ENCODE peak calls at places on chromosome 19, in seven cellular contexts. One of them, this sample, is unnamed.

GRCh38 chr19:37942516-37942902 is 35.5 kb downstream of the SIPA1L3 start:
- DNase-seq in HCT116: no peak
- DNase-seq in SK-N-SH: no peak
- DNase-seq in H1: no peak
- DNase-seq in HepG2: no peak
- DNase-seq in K562: no peak
- DNase-seq in GM12878: no peak
- DNase-seq in this sample: no peak

GRCh38 chr19:58021541-58022282 is 12.1 kb upstream of the ZSCAN1 start:
- DNase-seq in HCT116: no peak
- DNase-seq in SK-N-SH: peak; percentile 81
- DNase-seq in H1: peak; percentile 72
- DNase-seq in HepG2: peak; percentile 53
- DNase-seq in K562: peak; percentile 37
- DNase-seq in GM12878: no peak
- DNase-seq in this sample: peak; percentile 82

GRCh38 chr19:35080613-35081170 is 34.9 kb upstream of the FXYD3 start:
- DNase-seq in HCT116: no peak
- DNase-seq in SK-N-SH: no peak
- DNase-seq in H1: no peak
- DNase-seq in HepG2: no peak
- DNase-seq in K562: no peak
- DNase-seq in GM12878: no peak
- DNase-seq in this sample: peak; percentile 51

GRCh38 chr19:6250909-6251308 is 28.9 kb downstream of the MLLT1 start:
- DNase-seq in HCT116: no peak
- DNase-seq in SK-N-SH: no peak
- DNase-seq in H1: no peak
- DNase-seq in HepG2: no peak
- DNase-seq in K562: no peak
- DNase-seq in GM12878: no peak
- DNase-seq in this sample: no peak

GRCh38 chr19:39531834-39532232 is 819 bp downstream of the EID2B start:
- DNase-seq in HCT116: no peak
- DNase-seq in SK-N-SH: no peak
- DNase-seq in H1: no peak
- DNase-seq in HepG2: no peak
- DNase-seq in K562: peak; percentile 39
- DNase-seq in GM12878: no peak
- DNase-seq in this sample: no peak

GRCh38 chr19:37991176-37991835 is 84.3 kb downstream of the SIPA1L3 start:
- DNase-seq in HCT116: no peak
- DNase-seq in SK-N-SH: no peak
- DNase-seq in H1: no peak
- DNase-seq in HepG2: no peak
- DNase-seq in K562: no peak
- DNase-seq in GM12878: no peak
- DNase-seq in this sample: no peak

GRCh38 chr19:41264581-41265375 is 606 bp downstream of the HNRNPUL1 start:
- DNase-seq in HCT116: no peak
- DNase-seq in SK-N-SH: peak; percentile 67
- DNase-seq in H1: no peak
- DNase-seq in HepG2: peak; percentile 46
- DNase-seq in K562: peak; percentile 72
- DNase-seq in GM12878: no peak
- DNase-seq in this sample: no peak

GRCh38 chr19:42066075-42066754 is 3.8 kb downstream of the GRIK5 start:
- DNase-seq in HCT116: no peak
- DNase-seq in SK-N-SH: peak; percentile 97
- DNase-seq in H1: peak; percentile 54
- DNase-seq in HepG2: no peak
- DNase-seq in K562: peak; percentile 57
- DNase-seq in GM12878: no peak
- DNase-seq in this sample: peak; percentile 21

GRCh38 chr19:6071103-6071485 is 39.2 kb downstream of the RFX2 start:
- DNase-seq in HCT116: no peak
- DNase-seq in SK-N-SH: no peak
- DNase-seq in H1: no peak
- DNase-seq in HepG2: no peak
- DNase-seq in K562: no peak
- DNase-seq in GM12878: no peak
- DNase-seq in this sample: no peak

GRCh38 chr19:8208119-8208709 is 956 bp upstream of the CERS4 start:
- DNase-seq in HCT116: no peak
- DNase-seq in SK-N-SH: peak; percentile 62
- DNase-seq in H1: peak; percentile 63
- DNase-seq in HepG2: no peak
- DNase-seq in K562: no peak
- DNase-seq in GM12878: no peak
- DNase-seq in this sample: no peak

GRCh38 chr19:38734426-38735256 is 9.6 kb downstream of the CAPN12 start:
- DNase-seq in HCT116: no peak
- DNase-seq in SK-N-SH: no peak
- DNase-seq in H1: no peak
- DNase-seq in HepG2: no peak
- DNase-seq in K562: peak; percentile 29
- DNase-seq in GM12878: peak; percentile 25
- DNase-seq in this sample: peak; percentile 50

GRCh38 chr19:16386619-16387240 is 62.1 kb downstream of the KLF2 start:
- DNase-seq in HCT116: peak; percentile 27
- DNase-seq in SK-N-SH: peak; percentile 75
- DNase-seq in H1: no peak
- DNase-seq in HepG2: peak; percentile 32
- DNase-seq in K562: peak; percentile 60
- DNase-seq in GM12878: no peak
- DNase-seq in this sample: peak; percentile 49

GRCh38 chr19:55585658-55586339 is 5.2 kb upstream of the ZNF579 start:
- DNase-seq in HCT116: no peak
- DNase-seq in SK-N-SH: peak; percentile 93
- DNase-seq in H1: peak; percentile 92
- DNase-seq in HepG2: peak; percentile 76
- DNase-seq in K562: no peak
- DNase-seq in GM12878: no peak
- DNase-seq in this sample: no peak

GRCh38 chr19:611506-611869 is 21.8 kb downstream of the HCN2 start:
- DNase-seq in HCT116: no peak
- DNase-seq in SK-N-SH: no peak
- DNase-seq in H1: no peak
- DNase-seq in HepG2: no peak
- DNase-seq in K562: no peak
- DNase-seq in GM12878: no peak
- DNase-seq in this sample: no peak

GRCh38 chr19:4310247-4311121 is 6.1 kb downstream of the FSD1 start:
- DNase-seq in HCT116: peak; percentile 57
- DNase-seq in SK-N-SH: peak; percentile 88
- DNase-seq in H1: peak; percentile 84
- DNase-seq in HepG2: peak; percentile 94
- DNase-seq in K562: peak; percentile 90
- DNase-seq in GM12878: no peak
- DNase-seq in this sample: peak; percentile 97

GRCh38 chr19:310781-311496 is 19.7 kb upstream of the PLPP2 start:
- DNase-seq in HCT116: no peak
- DNase-seq in SK-N-SH: peak; percentile 15
- DNase-seq in H1: no peak
- DNase-seq in HepG2: no peak
- DNase-seq in K562: no peak
- DNase-seq in GM12878: no peak
- DNase-seq in this sample: no peak

GRCh38 chr19:46466536-46467199 is 4.7 kb downstream of the PNMA8A start:
- DNase-seq in HCT116: no peak
- DNase-seq in SK-N-SH: no peak
- DNase-seq in H1: no peak
- DNase-seq in HepG2: no peak
- DNase-seq in K562: no peak
- DNase-seq in GM12878: peak; percentile 55
- DNase-seq in this sample: no peak

GRCh38 chr19:30363073-30363472 is 9.1 kb upstream of the ZNF536 start:
- DNase-seq in HCT116: no peak
- DNase-seq in SK-N-SH: no peak
- DNase-seq in H1: no peak
- DNase-seq in HepG2: no peak
- DNase-seq in K562: no peak
- DNase-seq in GM12878: no peak
- DNase-seq in this sample: no peak

GRCh38 chr19:51372649-51373504 is at the start of gene NKG7:
- DNase-seq in HCT116: no peak
- DNase-seq in SK-N-SH: no peak
- DNase-seq in H1: no peak
- DNase-seq in HepG2: no peak
- DNase-seq in K562: peak; percentile 56
- DNase-seq in GM12878: peak; percentile 68
- DNase-seq in this sample: no peak

GRCh38 chr19:55173717-55174409 is 6.2 kb downstream of the SYT5 start:
- DNase-seq in HCT116: peak; percentile 75
- DNase-seq in SK-N-SH: peak; percentile 74
- DNase-seq in H1: peak; percentile 99
- DNase-seq in HepG2: peak; percentile 39
- DNase-seq in K562: peak; percentile 94
- DNase-seq in GM12878: no peak
- DNase-seq in this sample: peak; percentile 87

GRCh38 chr19:29259153-29259552 is 46.2 kb upstream of the UQCRFS1 start:
- DNase-seq in HCT116: no peak
- DNase-seq in SK-N-SH: no peak
- DNase-seq in H1: no peak
- DNase-seq in HepG2: no peak
- DNase-seq in K562: peak; percentile 39
- DNase-seq in GM12878: no peak
- DNase-seq in this sample: no peak

GRCh38 chr19:42176990-42177685 is 40.3 kb downstream of the DEDD2 start:
- DNase-seq in HCT116: peak; percentile 18
- DNase-seq in SK-N-SH: peak; percentile 91
- DNase-seq in H1: peak; percentile 87
- DNase-seq in HepG2: peak; percentile 9
- DNase-seq in K562: peak; percentile 70
- DNase-seq in GM12878: no peak
- DNase-seq in this sample: peak; percentile 67

DNA sequence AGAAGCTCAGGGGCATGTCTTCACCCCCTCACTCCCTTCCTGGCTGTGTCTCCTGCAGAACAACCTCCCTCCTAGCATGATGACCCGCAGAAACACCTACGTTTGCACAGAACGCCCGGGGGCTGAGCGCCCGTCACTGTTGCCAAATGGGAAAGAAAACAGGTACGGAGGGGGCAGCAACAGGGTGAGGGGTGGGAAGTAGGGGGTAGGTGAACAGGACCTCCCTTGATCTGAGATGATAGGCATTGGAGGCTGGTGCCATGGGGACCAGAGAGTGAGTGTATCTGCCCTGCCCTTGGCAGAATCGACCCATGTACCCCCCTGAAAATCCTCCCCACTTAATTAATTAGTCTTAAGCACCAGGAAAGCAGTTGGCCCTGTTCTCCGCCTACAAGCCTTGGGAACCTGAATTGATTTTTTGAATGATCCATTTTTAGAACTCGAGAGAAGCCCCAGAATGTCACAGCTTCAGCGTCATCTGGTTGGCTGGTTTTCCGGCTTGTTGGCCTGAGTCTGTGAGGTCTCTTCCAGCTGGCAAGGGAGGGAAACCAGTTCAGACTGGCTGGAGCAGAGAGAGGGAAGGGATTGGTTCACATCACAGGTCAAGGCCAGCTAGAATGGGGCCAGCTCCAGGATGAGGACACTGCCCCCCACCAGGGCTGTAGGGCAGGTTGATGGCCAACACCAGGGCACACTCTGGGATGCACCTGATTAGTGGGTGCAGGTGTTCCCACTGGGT is 28.2 kb downstream of the CKM start:
- DNase-seq in HCT116: no peak
- DNase-seq in SK-N-SH: no peak
- DNase-seq in H1: no peak
- DNase-seq in HepG2: no peak
- DNase-seq in K562: no peak
- DNase-seq in GM12878: no peak
- DNase-seq in this sample: no peak
- TF ChIP-seq JUND in HCT116: no peak
- TF ChIP-seq JUND in SK-N-SH: no peak
- TF ChIP-seq JUND in H1: no peak
- TF ChIP-seq JUND in HepG2: no peak
- TF ChIP-seq JUND in K562: no peak
- TF ChIP-seq JUND in GM12878: no peak
- TF ChIP-seq JUND in this sample: no peak

DNA sequence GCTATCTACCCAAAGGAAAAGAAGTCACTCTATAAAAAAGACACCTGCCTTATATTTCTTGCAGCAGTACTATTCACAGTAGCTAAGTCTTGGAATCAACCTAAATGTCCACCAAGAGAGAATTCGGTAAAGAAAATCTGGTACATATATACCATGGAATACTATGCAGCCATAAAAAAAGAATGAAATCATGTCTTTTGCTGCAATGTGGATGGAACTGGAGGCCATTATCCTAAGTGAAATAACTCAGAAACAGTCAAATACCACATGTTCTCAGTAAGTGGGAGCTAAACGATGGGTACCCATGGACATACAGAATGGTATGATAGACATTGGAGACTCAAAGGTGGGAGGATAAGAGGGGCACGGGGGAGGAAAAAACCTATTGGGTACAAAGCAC is 82.5 kb upstream of the KCTD15 start:
- DNase-seq in HCT116: no peak
- DNase-seq in SK-N-SH: no peak
- DNase-seq in H1: no peak
- DNase-seq in HepG2: no peak
- DNase-seq in K562: no peak
- DNase-seq in GM12878: no peak
- DNase-seq in this sample: no peak
- TF ChIP-seq JUND in HCT116: no peak
- TF ChIP-seq JUND in SK-N-SH: no peak
- TF ChIP-seq JUND in H1: no peak
- TF ChIP-seq JUND in HepG2: no peak
- TF ChIP-seq JUND in K562: no peak
- TF ChIP-seq JUND in GM12878: no peak
- TF ChIP-seq JUND in this sample: no peak

GRCh38 chr19:49924004-49924880 is 4.8 kb upstream of the ATF5 start:
- DNase-seq in HCT116: no peak
- DNase-seq in SK-N-SH: no peak
- DNase-seq in H1: no peak
- DNase-seq in HepG2: no peak
- DNase-seq in K562: no peak
- DNase-seq in GM12878: peak; percentile 56
- DNase-seq in this sample: no peak
- TF ChIP-seq JUND in HCT116: no peak
- TF ChIP-seq JUND in SK-N-SH: no peak
- TF ChIP-seq JUND in H1: no peak
- TF ChIP-seq JUND in HepG2: no peak
- TF ChIP-seq JUND in K562: peak; percentile 84
- TF ChIP-seq JUND in GM12878: no peak
- TF ChIP-seq JUND in this sample: no peak

DNA sequence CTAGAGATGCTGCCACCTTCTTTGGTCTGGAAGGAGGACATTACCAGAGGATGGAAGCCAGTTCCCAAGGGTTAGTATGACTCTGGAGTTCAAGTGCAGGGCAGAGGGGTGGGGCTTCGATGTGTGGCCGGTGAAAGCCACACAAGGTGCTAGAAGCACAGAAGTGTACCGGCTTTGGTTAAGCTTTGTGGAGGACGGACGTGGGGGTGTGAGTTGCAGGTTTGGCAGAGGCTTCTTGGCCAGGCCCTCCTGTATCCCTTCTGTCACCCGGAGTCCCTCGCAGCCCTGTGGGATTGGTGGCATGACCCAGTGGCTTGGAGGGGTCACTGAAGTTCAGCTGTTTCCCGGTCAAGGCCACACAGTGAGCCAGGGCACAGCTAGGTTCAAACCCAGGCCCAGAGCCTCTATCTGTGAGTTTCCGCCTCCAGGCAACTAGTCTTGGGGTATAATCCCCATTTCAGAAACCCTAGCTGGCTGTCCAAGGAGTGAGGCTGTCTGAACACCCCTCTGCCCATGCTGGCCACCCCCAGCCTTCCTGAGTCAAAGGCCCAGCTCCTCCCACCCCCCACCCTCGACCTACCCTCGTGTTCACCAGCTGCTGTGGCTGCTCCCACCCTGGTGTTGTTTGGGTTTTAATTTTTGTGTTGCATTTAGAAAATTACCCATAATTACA is 4.6 kb upstream of the SSBP4 start:
- DNase-seq in HCT116: no peak
- DNase-seq in SK-N-SH: no peak
- DNase-seq in H1: no peak
- DNase-seq in HepG2: no peak
- DNase-seq in K562: peak; percentile 91
- DNase-seq in GM12878: no peak
- DNase-seq in this sample: no peak
- TF ChIP-seq JUND in HCT116: no peak
- TF ChIP-seq JUND in SK-N-SH: no peak
- TF ChIP-seq JUND in H1: no peak
- TF ChIP-seq JUND in HepG2: no peak
- TF ChIP-seq JUND in K562: peak; percentile 1
- TF ChIP-seq JUND in GM12878: no peak
- TF ChIP-seq JUND in this sample: no peak